ENCODE peak calls at places on chromosome 22, in five cellular contexts. I is HT-29, G is HT1080, W is Daoy, J is NCI-H774. F is an unnamed sample.

GRCh38 chr22:40200795-40201194 is 23.1 kb downstream of the TNRC6B start:
- DNase-seq in I (no peak), G (no peak), W (no peak), J (no peak), F (no peak)

GRCh38 chr22:19878461-19879247 is 24.0 kb upstream of the GNB1L start:
- DNase-seq in I (no peak), G (no peak), W (no peak), J (no peak), F (no peak)

GRCh38 chr22:45285431-45286058 is 796 bp downstream of the UPK3A start:
- DNase-seq in I (no peak), G (no peak), W (no peak), J (no peak), F (no peak)

GRCh38 chr22:38033522-38034277 is 23.5 kb upstream of the PICK1 start:
- DNase-seq in I (no peak), G (no peak), W (no peak), J (no peak), F (no peak)

GRCh38 chr22:45291061-45291930 is 6.5 kb downstream of the UPK3A start:
- DNase-seq in I (no peak), G (no peak), W (no peak), J (no peak), F (no peak)

GRCh38 chr22:37803636-37804371 is 3.9 kb upstream of the GCAT start:
- DNase-seq in I (no peak), G (no peak), W (no peak), J (no peak), F (no peak)

GRCh38 chr22:37229012-37229804 is 14.9 kb downstream of the RAC2 start:
- DNase-seq in I (peak), G (peak), W (peak), J (no peak), F (no peak)

GRCh38 chr22:42151924-42152635 is 21.5 kb upstream of the CYP2D6 start:
- DNase-seq in I (no peak), G (no peak), W (no peak), J (no peak), F (no peak)

GRCh38 chr22:36026741-36027140 is 1.9 kb downstream of the RBFOX2 start:
- DNase-seq in I (no peak), G (peak), W (peak), J (no peak), F (no peak)

GRCh38 chr22:42459273-42460040 is 27.3 kb upstream of the NFAM1 start:
- DNase-seq in I (no peak), G (no peak), W (no peak), J (no peak), F (no peak)

GRCh38 chr22:28440517-28441366 is 238.9 kb downstream of the TTC28 start:
- DNase-seq in I (no peak), G (no peak), W (no peak), J (no peak), F (no peak)

GRCh38 chr22:40009953-40010751 is 15.4 kb downstream of the FAM83F start:
- DNase-seq in I (no peak), G (no peak), W (no peak), J (no peak), F (no peak)

GRCh38 chr22:44419429-44419828 is 78.6 kb downstream of the RTL6 start:
- DNase-seq in I (no peak), G (peak), W (no peak), J (no peak), F (no peak)

GRCh38 chr22:40533712-40534378 is 102.7 kb downstream of the MRTFA start:
- DNase-seq in I (peak), G (peak), W (peak), J (no peak), F (no peak)

GRCh38 chr22:50274311-50274710 is 4.1 kb upstream of the MAPK11 start:
- DNase-seq in I (no peak), G (peak), W (peak), J (no peak), F (no peak)

GRCh38 chr22:45212306-45212709 is 28.4 kb downstream of the KIAA0930 start:
- DNase-seq in I (no peak), G (peak), W (peak), J (no peak), F (peak)

GRCh38 chr22:36587289-36588154 is 58.6 kb upstream of the EIF3D start:
- DNase-seq in I (no peak), G (peak), W (peak), J (no peak), F (no peak)

GRCh38 chr22:45678961-45679912 is 7.6 kb downstream of the ATXN10 start:
- DNase-seq in I (no peak), G (peak), W (peak), J (no peak), F (no peak)

GRCh38 chr22:46812034-46812605 is 49.7 kb downstream of the TBC1D22A start:
- DNase-seq in I (no peak), G (no peak), W (no peak), J (no peak), F (no peak)